ENCODE peak calls at places on chromosomes 1 and 21, in four cellular contexts. D is K562, T is GM12878, N is HepG2. K is an unnamed sample.

GRCh38 chr1:241603626-241604337 is 36.4 kb downstream of the CHML start:
- DNase-seq in T (no peak), N (no peak), D (no peak), K (no peak)

GRCh38 chr1:3335754-3336640 is 118.5 kb upstream of the ARHGEF16 start:
- DNase-seq in T (no peak), D (no peak), N (no peak), K (no peak)

GRCh38 chr1:155206891-155207577 is 663 bp downstream of the THBS3 start:
- DNase-seq in N (peak), D (peak), T (no peak), K (peak)

GRCh38 chr1:53763911-53764310 is 24.9 kb upstream of the GLIS1 start:
- DNase-seq in T (no peak), D (no peak), N (no peak), K (no peak)

GRCh38 chr1:152167835-152168534 is 9.0 kb upstream of the RPTN start:
- DNase-seq in T (no peak), D (no peak), N (peak), K (no peak)

GRCh38 chr1:179754031-179754624 is 11.0 kb downstream of the FAM163A start:
- DNase-seq in D (no peak), T (no peak), N (no peak), K (no peak)

GRCh38 chr1:2314297-2314802 is 77.0 kb downstream of the MORN1 start:
- DNase-seq in T (no peak), D (no peak), N (peak), K (peak)

GRCh38 chr1:59128784-59129227 is 168.1 kb upstream of the FGGY start:
- DNase-seq in N (no peak), D (no peak), T (no peak), K (no peak)

GRCh38 chr1:2502210-2502609 is 24.2 kb downstream of the PANK4 start:
- DNase-seq in N (no peak), T (no peak), D (no peak), K (no peak)

GRCh38 chr21:40139636-40140035 is 272.4 kb downstream of the PCP4 start:
- DNase-seq in T (no peak), D (no peak), N (no peak), K (no peak)

GRCh38 chr1:180912211-180912800 is 391 bp upstream of the KIAA1614 start:
- DNase-seq in N (no peak), D (no peak), T (no peak), K (peak)

GRCh38 chr21:15121655-15122120 is 56.9 kb upstream of the NRIP1 start:
- DNase-seq in D (no peak), T (no peak), N (peak), K (no peak)

GRCh38 chr1:64291931-64292330 is 88.5 kb downstream of the UBE2U start:
- DNase-seq in D (no peak), N (no peak), T (no peak), K (no peak)

GRCh38 chr1:159132271-159132881 is 39.0 kb upstream of the CADM3 start:
- DNase-seq in N (peak), T (no peak), D (peak), K (peak)

GRCh38 chr1:36455386-36455785 is 5.1 kb upstream of the OSCP1 start:
- DNase-seq in T (no peak), D (no peak), N (no peak), K (no peak)

GRCh38 chr1:43334453-43335205 is 3.0 kb upstream of the MPL start:
- DNase-seq in D (no peak), T (no peak), N (no peak), K (no peak)

DNA sequence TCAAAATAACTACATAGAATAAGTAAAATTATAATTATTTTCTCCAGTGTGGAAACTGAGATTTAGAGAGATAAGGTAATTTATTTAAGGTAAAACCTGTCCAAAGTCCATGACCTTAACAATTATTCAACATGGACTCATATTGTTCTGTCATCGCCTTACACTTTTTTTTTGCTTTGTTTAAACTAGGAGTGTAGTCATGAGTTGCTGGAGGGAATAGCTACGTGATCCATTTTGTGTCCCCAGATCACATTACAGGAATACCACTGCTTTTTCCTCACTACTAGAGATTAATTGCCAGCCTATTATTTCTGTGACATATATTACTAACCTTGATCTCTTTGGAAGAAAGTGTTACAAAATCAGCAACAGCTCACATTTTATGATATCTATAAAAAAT is 385.4 kb upstream of the ADGRL4 start:
- DNase-seq in N (peak), D (no peak), T (no peak), K (no peak)
- TF ChIP-seq TCF7 in N (no peak), D (no peak), T (no peak), K (no peak)

GRCh38 chr1:226325178-226325577 is 16.2 kb upstream of the LIN9 start:
- DNase-seq in N (no peak), D (no peak), T (no peak), K (no peak)
- TF ChIP-seq TCF7 in N (no peak), D (no peak), T (no peak), K (no peak)

GRCh38 chr1:192448026-192448578 is 127.5 kb upstream of the RGS1 start:
- DNase-seq in T (no peak), D (no peak), N (no peak), K (no peak)

GRCh38 chr1:192443616-192444015 is 126.8 kb downstream of the RGS21 start:
- DNase-seq in D (no peak), T (no peak), N (no peak), K (no peak)

GRCh38 chr1:192445243-192445642 is 128.5 kb downstream of the RGS21 start:
- DNase-seq in N (no peak), T (no peak), D (no peak), K (no peak)

GRCh38 chr1:192442736-192443135 is 125.9 kb downstream of the RGS21 start:
- DNase-seq in N (no peak), D (no peak), T (no peak), K (no peak)

GRCh38 chr1:192445849-192446489 is 129.2 kb downstream of the RGS21 start:
- DNase-seq in N (peak), D (peak), T (no peak), K (peak)
- TF ChIP-seq TCF7 in N (no peak), D (no peak), T (no peak), K (no peak)

GRCh38 chr1:48285525-48285924 is 63.0 kb downstream of the SLC5A9 start:
- DNase-seq in N (peak), T (no peak), D (no peak), K (no peak)
- TF ChIP-seq TCF7 in N (no peak), T (no peak), D (no peak), K (no peak)

GRCh38 chr1:55484173-55484572 is 269.0 kb upstream of the USP24 start:
- DNase-seq in T (no peak), N (no peak), D (no peak), K (no peak)
- TF ChIP-seq TCF7 in T (no peak), N (no peak), D (no peak), K (no peak)

DNA sequence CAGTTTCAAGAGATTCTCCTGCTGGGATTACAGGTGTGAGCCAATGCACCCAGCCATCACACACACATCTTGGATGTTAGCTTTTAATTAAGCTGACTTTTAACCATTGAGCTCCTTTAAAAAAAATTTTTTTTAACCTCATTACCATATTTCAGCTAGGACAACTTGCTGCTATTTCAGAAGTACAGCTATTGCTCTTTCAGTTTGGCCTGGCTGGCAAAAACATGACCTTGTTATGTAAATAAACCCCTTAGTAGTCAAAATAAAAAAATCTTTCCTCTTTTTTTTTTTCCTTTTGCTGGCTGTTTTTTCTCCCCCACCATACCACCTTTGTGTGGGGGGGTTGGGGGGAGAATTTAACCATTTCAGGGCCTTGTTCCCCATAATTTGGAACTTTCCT is 49.9 kb downstream of the ZMYM1 start:
- DNase-seq in T (no peak), D (no peak), N (no peak), K (no peak)
- TF ChIP-seq TCF7 in T (no peak), D (no peak), N (no peak), K (no peak)

DNA sequence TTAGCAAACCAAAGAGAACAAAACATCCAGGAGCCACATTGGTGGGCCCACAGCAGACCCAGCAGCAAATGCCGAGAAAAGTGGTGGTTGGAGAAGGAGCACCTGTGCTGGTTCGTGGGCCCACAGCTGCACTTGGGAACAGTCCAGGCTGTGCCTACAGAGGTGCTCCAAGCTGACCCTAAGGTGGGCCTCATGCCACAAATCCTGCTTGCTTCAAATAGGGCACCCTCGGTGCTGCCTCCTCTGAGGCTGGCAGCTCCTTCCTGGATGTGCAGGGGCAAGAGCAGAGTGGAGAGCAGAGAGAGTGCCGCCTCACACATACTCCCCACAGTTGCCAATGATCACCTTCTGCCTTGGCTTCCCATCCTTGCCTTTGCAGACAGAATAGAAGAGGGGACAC is 40.1 kb downstream of the BMP8A start:
- DNase-seq in D (no peak), T (no peak), N (no peak), K (no peak)
- TF ChIP-seq TCF7 in D (no peak), T (no peak), N (no peak), K (no peak)

GRCh38 chr1:19988269-19989006 is 9.0 kb upstream of the PLA2G2A start:
- DNase-seq in N (peak), T (no peak), D (no peak), K (no peak)

GRCh38 chr1:19990703-19991102 is 11.3 kb upstream of the PLA2G2A start:
- DNase-seq in T (no peak), D (no peak), N (no peak), K (no peak)

GRCh38 chr1:19987719-19988118 is 8.3 kb upstream of the PLA2G2A start:
- DNase-seq in T (no peak), D (no peak), N (peak), K (no peak)
- TF ChIP-seq TCF7 in T (no peak), D (no peak), N (peak), K (no peak)

GRCh38 chr1:197862671-197863070 is 39.8 kb upstream of the C1orf53 start:
- DNase-seq in D (no peak), N (no peak), T (no peak), K (no peak)

GRCh38 chr1:197862221-197862620 is 40.2 kb upstream of the C1orf53 start:
- DNase-seq in N (no peak), D (no peak), T (no peak), K (no peak)

GRCh38 chr1:197857477-197857876 is 45.0 kb upstream of the C1orf53 start:
- DNase-seq in N (no peak), D (no peak), T (no peak), K (no peak)

DNA sequence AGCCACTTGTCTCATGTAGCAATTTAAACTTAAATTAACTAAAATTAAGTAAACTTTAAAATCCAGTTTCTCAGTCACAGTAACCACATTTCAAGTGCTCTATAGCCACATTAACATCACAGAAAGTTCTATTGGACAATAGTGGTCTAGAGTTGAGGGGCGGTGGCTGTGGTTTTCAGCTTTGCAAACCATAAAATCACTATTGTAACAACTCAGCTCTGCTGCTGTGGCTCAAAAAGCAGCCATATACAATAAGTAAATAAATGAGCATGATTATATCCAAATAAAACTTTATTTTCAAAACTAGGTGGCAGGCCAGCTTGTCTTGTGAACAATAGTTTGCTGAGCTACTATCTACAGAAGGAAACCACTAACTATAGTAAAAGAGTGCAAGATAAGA is 43.4 kb upstream of the C1orf53 start:
- DNase-seq in N (no peak), D (no peak), T (no peak), K (no peak)
- TF ChIP-seq TCF7 in N (no peak), D (no peak), T (no peak), K (no peak)

GRCh38 chr1:177772621-177773020 is 197.2 kb downstream of the SEC16B start:
- DNase-seq in D (no peak), T (no peak), N (no peak), K (no peak)

GRCh38 chr1:177771688-177772087 is 198.2 kb downstream of the SEC16B start:
- DNase-seq in N (no peak), T (no peak), D (no peak), K (no peak)

DNA sequence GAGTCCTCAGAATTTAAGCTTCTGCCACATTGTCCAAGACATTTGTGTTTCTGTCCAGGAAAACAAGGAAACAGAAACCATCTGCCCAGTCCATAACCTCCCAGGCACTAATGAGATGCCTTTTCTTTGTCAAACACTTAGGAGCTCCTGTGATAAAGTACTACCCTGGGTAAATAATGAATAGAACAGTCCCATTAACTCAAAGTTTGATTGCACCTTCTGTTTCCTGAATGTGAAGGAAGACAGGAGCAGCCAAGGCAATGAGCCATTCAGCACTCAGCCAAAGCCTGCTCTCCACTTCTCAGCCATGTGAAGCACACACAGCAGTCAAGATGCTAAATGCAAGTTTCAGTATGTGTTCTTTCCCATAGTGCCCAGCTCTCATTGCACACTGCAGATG is 199.8 kb downstream of the SEC16B start:
- DNase-seq in T (no peak), D (no peak), N (no peak), K (no peak)
- TF ChIP-seq TCF7 in T (no peak), D (no peak), N (no peak), K (no peak)

K was measured in WTC11.